ENCODE peak calls at places on chromosome 14, in nine cellular contexts. D, T, G, I, O, R, Y, W and Q are unnamed samples.

GRCh38 chr14:53391631-53392030 is 238.5 kb upstream of the DDHD1 start:
- DNase-seq in D (peak), T (no peak), G (no peak), I (peak), O (no peak), R (no peak), Y (no peak), W (no peak), Q (no peak)

GRCh38 chr14:24058260-24058950 is 6.6 kb downstream of the CARMIL3 start:
- DNase-seq in D (peak), T (peak), G (peak), I (peak), O (no peak), R (no peak), Y (peak), W (peak), Q (peak)

GRCh38 chr14:50040401-50040775 is 76.0 kb downstream of the VCPKMT start:
- DNase-seq in D (no peak), T (peak), G (no peak), I (peak), O (no peak), R (no peak), Y (no peak), W (peak), Q (peak)

GRCh38 chr14:30005114-30005698 is 77.6 kb upstream of the PRKD1 start:
- DNase-seq in D (no peak), T (peak), G (peak), I (peak), O (peak), R (peak), Y (peak), W (peak), Q (peak)

GRCh38 chr14:59679872-59680271 is 103.3 kb upstream of the CCDC175 start:
- DNase-seq in D (no peak), T (no peak), G (peak), I (no peak), O (no peak), R (no peak), Y (no peak), W (no peak), Q (no peak)

GRCh38 chr14:24407608-24408325 is 9.0 kb downstream of the NYNRIN start:
- DNase-seq in D (no peak), T (no peak), G (no peak), I (no peak), O (no peak), R (no peak), Y (no peak), W (no peak), Q (no peak)

GRCh38 chr14:67461341-67461985 is 27.1 kb downstream of the TMEM229B start:
- DNase-seq in D (no peak), T (no peak), G (no peak), I (no peak), O (no peak), R (no peak), Y (no peak), W (no peak), Q (no peak)

GRCh38 chr14:51552768-51553426 is 98.8 kb upstream of the FRMD6 start:
- DNase-seq in D (no peak), T (peak), G (peak), I (no peak), O (no peak), R (peak), Y (no peak), W (peak), Q (no peak)

GRCh38 chr14:96225745-96226151 is 21.1 kb downstream of the BDKRB2 start:
- DNase-seq in D (no peak), T (peak), G (no peak), I (peak), O (no peak), R (no peak), Y (no peak), W (peak), Q (no peak)

GRCh38 chr14:105979446-105979845 is 453.1 kb downstream of the TMEM121 start:
- DNase-seq in D (no peak), T (no peak), G (peak), I (no peak), O (no peak), R (no peak), Y (no peak), W (no peak), Q (no peak)